ENCODE peak calls at places on chromosomes 13 and 19, in six cellular contexts. One of them, this sample, is unnamed.
A peak's percentile ranks its signal among the peaks of the same experiment; 100 is the strongest.

GRCh38 chr13:112333756-112334543 is 42.2 kb upstream of the SPACA7 start:
- DNase-seq in EH: no peak
- DNase-seq in Caco-2: no peak
- DNase-seq in KG1: no peak
- DNase-seq in NCI-H774: no peak
- DNase-seq in caudate nucleus: no peak
- DNase-seq in this sample: no peak

GRCh38 chr13:74246398-74246975 is 112.3 kb upstream of the KLF12 start:
- DNase-seq in Caco-2: no peak
- DNase-seq in KG1: no peak
- DNase-seq in EH: peak; percentile 22
- DNase-seq in NCI-H774: no peak
- DNase-seq in caudate nucleus: no peak
- DNase-seq in this sample: no peak

GRCh38 chr13:96216543-96216942 is 126.6 kb downstream of the HS6ST3 start:
- DNase-seq in caudate nucleus: no peak
- DNase-seq in Caco-2: no peak
- DNase-seq in NCI-H774: no peak
- DNase-seq in KG1: no peak
- DNase-seq in EH: no peak
- DNase-seq in this sample: no peak

GRCh38 chr19:39996218-39996810 is 546 bp upstream of the ZNF546 start:
- DNase-seq in EH: peak; percentile 78
- DNase-seq in KG1: no peak
- DNase-seq in NCI-H774: peak; percentile 44
- DNase-seq in caudate nucleus: no peak
- DNase-seq in Caco-2: no peak
- DNase-seq in this sample: peak; percentile 10

GRCh38 chr19:50870417-50871089 is 2.7 kb upstream of the KLK2 start:
- DNase-seq in caudate nucleus: no peak
- DNase-seq in EH: no peak
- DNase-seq in Caco-2: peak; percentile 13
- DNase-seq in KG1: no peak
- DNase-seq in NCI-H774: peak; percentile 11
- DNase-seq in this sample: no peak

GRCh38 chr19:47587295-47587694 is 14.3 kb upstream of the ZNF541 start:
- DNase-seq in Caco-2: no peak
- DNase-seq in EH: peak; percentile 53
- DNase-seq in caudate nucleus: no peak
- DNase-seq in KG1: no peak
- DNase-seq in NCI-H774: no peak
- DNase-seq in this sample: no peak

GRCh38 chr19:3923912-3924311 is 9.0 kb upstream of the NMRK2 start:
- DNase-seq in Caco-2: no peak
- DNase-seq in EH: no peak
- DNase-seq in caudate nucleus: no peak
- DNase-seq in KG1: no peak
- DNase-seq in NCI-H774: no peak
- DNase-seq in this sample: no peak

GRCh38 chr13:102236830-102237621 is 164.8 kb downstream of the FGF14 start:
- DNase-seq in NCI-H774: no peak
- DNase-seq in caudate nucleus: no peak
- DNase-seq in KG1: no peak
- DNase-seq in EH: no peak
- DNase-seq in Caco-2: no peak
- DNase-seq in this sample: no peak

GRCh38 chr19:50231821-50232220 is 28.4 kb downstream of the MYH14 start:
- DNase-seq in Caco-2: no peak
- DNase-seq in EH: no peak
- DNase-seq in caudate nucleus: no peak
- DNase-seq in NCI-H774: no peak
- DNase-seq in KG1: no peak
- DNase-seq in this sample: no peak

GRCh38 chr19:47240996-47241918 is 10.3 kb upstream of the BBC3 start:
- DNase-seq in NCI-H774: peak; percentile 80
- DNase-seq in KG1: no peak
- DNase-seq in Caco-2: peak; percentile 89
- DNase-seq in EH: peak; percentile 78
- DNase-seq in caudate nucleus: peak; percentile 12
- DNase-seq in this sample: peak; percentile 92

GRCh38 chr19:28966737-28967401 is 246.1 kb downstream of the UQCRFS1 start:
- DNase-seq in NCI-H774: no peak
- DNase-seq in EH: peak; percentile 55
- DNase-seq in Caco-2: no peak
- DNase-seq in KG1: no peak
- DNase-seq in caudate nucleus: no peak
- DNase-seq in this sample: no peak